ENCODE peak calls at places on chromosomes 12 and 14, in nine cellular contexts. Y is transverse colon, O is HCT116, A is tibial nerve, W is breast epithelium, Z is heart left ventricle, S is Peyer's patch, N is IMR-90, F is sigmoid colon. B is an unnamed sample. For H3K4me1, the result is how much of the 10 kb centered on the place peaks cover.

GRCh38 chr12:50620050-50620974 is 115.5 kb downstream of the DIP2B start:
- DNase-seq in Y (no peak), O (no peak), W (no peak), S (no peak), F (no peak), A (no peak), N (peak), Z (peak), B (no peak)

GRCh38 chr12:14357496-14357895 is 8.0 kb upstream of the ATF7IP start:
- DNase-seq in A (no peak), Y (no peak), S (no peak), Z (no peak), N (no peak), W (no peak), O (no peak), F (no peak), B (no peak)

GRCh38 chr12:45439039-45439438 is 223.1 kb downstream of the ANO6 start:
- DNase-seq in F (no peak), O (peak), Y (no peak), A (no peak), S (no peak), Z (no peak), W (no peak), N (peak), B (no peak)

GRCh38 chr14:45810152-45810872 is 557.3 kb upstream of the MIS18BP1 start:
- DNase-seq in S (no peak), Z (no peak), A (no peak), F (no peak), Y (no peak), W (no peak), O (no peak), N (no peak), B (no peak)

GRCh38 chr12:20011200-20011599 is 357.1 kb upstream of the PDE3A start:
- DNase-seq in N (no peak), Y (peak), O (no peak), F (no peak), S (no peak), A (peak), Z (peak), W (no peak), B (no peak)

GRCh38 chr14:34997762-34998161 is 15.0 kb downstream of the SRP54 start:
- DNase-seq in Z (no peak), W (no peak), N (no peak), O (no peak), F (no peak), S (no peak), Y (no peak), A (no peak), B (no peak)

GRCh38 chr14:26926585-26926984 is 328.8 kb upstream of the NOVA1 start:
- DNase-seq in N (no peak), F (no peak), O (no peak), A (no peak), W (no peak), Z (no peak), Y (no peak), S (no peak), B (no peak)

GRCh38 chr14:26794731-26795130 is 196.9 kb upstream of the NOVA1 start:
- DNase-seq in A (no peak), O (no peak), Z (no peak), W (no peak), F (no peak), S (no peak), Y (no peak), N (peak), B (no peak)

GRCh38 chr14:86858043-86858442 is 1134.9 kb downstream of the GALC start:
- DNase-seq in W (no peak), S (no peak), Z (no peak), N (peak), F (no peak), O (no peak), A (no peak), Y (no peak), B (no peak)

GRCh38 chr12:98870521-98870920 is 225.4 kb downstream of the APAF1 start:
- DNase-seq in Y (no peak), N (no peak), S (no peak), Z (no peak), O (no peak), W (no peak), F (no peak), A (no peak), B (no peak)

GRCh38 chr12:122040579-122041386 is 19.1 kb downstream of the BCL7A start:
- DNase-seq in O (no peak), N (no peak), Z (no peak), F (no peak), Y (peak), W (no peak), A (no peak), S (no peak), B (no peak)

GRCh38 chr12:89862511-89863331 is 154.1 kb upstream of the ATP2B1 start:
- DNase-seq in Z (peak), Y (peak), F (no peak), W (no peak), O (no peak), S (peak), A (peak), N (no peak), B (no peak)

GRCh38 chr12:3231399-3231876 is 154.3 kb downstream of the TSPAN9 start:
- DNase-seq in O (no peak), A (no peak), F (no peak), Z (peak), N (no peak), Y (no peak), W (no peak), S (no peak), B (no peak)

GRCh38 chr12:12922191-12922616 is 29.8 kb downstream of the GPRC5D start:
- DNase-seq in F (no peak), O (no peak), Y (no peak), A (peak), N (peak), Z (peak), S (no peak), W (no peak), B (no peak)

GRCh38 chr12:130437555-130438242 is 100.0 kb downstream of the PIWIL1 start:
- DNase-seq in S (no peak), W (peak), O (no peak), F (peak), A (no peak), N (no peak), Y (no peak), Z (no peak), B (no peak)

GRCh38 chr14:104738375-104739019 is 14.4 kb upstream of the SIVA1 start:
- DNase-seq in Y (no peak), Z (no peak), A (no peak), O (no peak), F (no peak), W (no peak), N (no peak), S (no peak), B (no peak)

GRCh38 chr14:29802211-29802610 is 125.4 kb downstream of the PRKD1 start:
- DNase-seq in F (no peak), Z (no peak), O (no peak), Y (no peak), W (no peak), N (no peak), A (no peak), S (no peak), B (no peak)

GRCh38 chr14:36509056-36509917 is 10.7 kb downstream of the NKX2-1 start:
- DNase-seq in W (no peak), O (no peak), S (no peak), Z (no peak), N (no peak), F (no peak), Y (no peak), A (no peak), B (no peak)

GRCh38 chr12:57739387-57739786 is 845 bp upstream of the AGAP2 start:
- DNase-seq in Y (no peak), Z (no peak), S (no peak), W (no peak), O (no peak), F (no peak), A (no peak), N (no peak), B (no peak)
- H3K4me3 ChIP-seq in Y (no peak), Z (no peak), S (no peak), W (no peak), O (no peak), F (no peak), A (no peak), N (no peak), B (no peak)

GRCh38 chr12:132986001-132986884 is at the start of gene ZNF26:
- DNase-seq in F (peak), N (peak), Y (peak), W (peak), O (peak), A (peak), Z (peak), S (peak), B (peak)
- TF ChIP-seq POLR2A in F (no peak), N (peak), Y (peak), W (peak), O (no peak), A (peak), Z (peak), S (peak), B (peak)

GRCh38 chr12:104873374-104873773 is 84.7 kb downstream of the SLC41A2 start:
- DNase-seq in N (peak), Z (no peak), A (no peak), O (no peak), W (no peak), F (no peak), S (no peak), Y (no peak), B (no peak)

GRCh38 chr12:104865080-104865479 is 93.0 kb downstream of the SLC41A2 start:
- DNase-seq in F (no peak), Z (no peak), N (no peak), S (no peak), A (no peak), W (no peak), O (no peak), Y (no peak), B (no peak)

GRCh38 chr12:104866286-104866685 is 91.8 kb downstream of the SLC41A2 start:
- DNase-seq in W (no peak), Z (no peak), A (no peak), O (no peak), N (peak), S (no peak), F (no peak), Y (no peak), B (no peak)

DNA sequence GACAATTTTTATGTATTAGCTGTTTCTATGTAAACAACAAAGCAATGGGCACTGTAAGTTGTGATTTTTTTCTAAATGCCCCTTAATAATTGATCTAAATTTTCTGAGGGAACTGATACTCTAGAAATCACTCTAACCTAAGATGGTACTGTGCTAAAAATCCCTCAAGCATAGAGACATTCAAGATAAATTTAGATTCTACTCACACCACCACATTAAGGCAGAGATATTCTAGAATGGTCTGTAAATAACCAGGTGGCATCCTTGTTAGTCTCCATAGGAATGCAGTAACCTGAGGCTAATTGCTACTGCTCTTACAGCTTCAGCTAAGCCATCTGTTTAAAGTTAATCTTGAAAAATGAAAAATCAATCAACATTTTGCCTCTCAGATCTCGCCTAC is 87.3 kb downstream of the SLC41A2 start:
- DNase-seq in Y (no peak), F (no peak), O (no peak), A (no peak), Z (no peak), S (no peak), W (no peak), N (no peak), B (no peak)
- H3K4me1 ChIP-seq in Y (under half), F (under half), O (under half), A (under half), Z (under half), S (under half), W (under half), N (under half), B (under half)

GRCh38 chr12:58917699-58918334 is 2.5 kb downstream of the LRIG3 start:
- DNase-seq in W (no peak), S (no peak), O (no peak), Z (no peak), A (no peak), N (no peak), F (no peak), Y (no peak), B (no peak)
- H3K4me3 ChIP-seq in W (peak), S (peak), O (no peak), Z (no peak), A (peak), N (peak), F (peak), Y (peak), B (peak)

GRCh38 chr12:109727746-109728726 is 14.4 kb downstream of the FAM222A start:
- DNase-seq in S (no peak), W (no peak), O (no peak), Z (peak), Y (no peak), A (no peak), F (peak), N (no peak), B (no peak)

GRCh38 chr12:109728921-109729836 is 15.6 kb downstream of the FAM222A start:
- DNase-seq in Y (no peak), W (no peak), N (no peak), Z (peak), O (no peak), A (no peak), F (peak), S (no peak), B (no peak)

GRCh38 chr12:109731231-109731731 is 17.7 kb downstream of the FAM222A start:
- DNase-seq in S (no peak), N (no peak), Y (no peak), A (no peak), O (no peak), F (peak), W (peak), Z (peak), B (no peak)

GRCh38 chr12:109730306-109731145 is 16.9 kb downstream of the FAM222A start:
- DNase-seq in F (peak), O (no peak), W (no peak), N (no peak), A (no peak), Z (peak), Y (no peak), S (no peak), B (no peak)

DNA sequence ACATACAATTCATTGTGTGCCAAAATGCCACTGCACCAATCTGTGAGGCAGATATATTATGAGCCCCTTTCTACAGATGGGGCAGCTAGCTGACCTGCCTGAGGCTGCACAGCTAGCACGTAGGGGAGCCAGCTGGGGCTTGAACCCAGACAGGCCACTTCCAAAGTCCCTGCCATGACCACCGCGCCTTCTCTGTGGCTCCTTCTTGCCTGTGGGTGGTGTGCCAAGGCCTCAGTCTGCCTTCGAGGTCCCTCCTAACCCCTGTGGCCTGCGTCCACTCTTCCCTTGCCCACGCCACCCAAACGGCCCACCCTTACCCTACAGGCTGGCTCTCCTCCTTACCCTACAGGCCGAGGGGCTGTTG is 16.2 kb downstream of the FAM222A start:
- DNase-seq in A (no peak), F (peak), Z (peak), Y (no peak), W (no peak), S (no peak), N (no peak), O (no peak), B (no peak)
- TF ChIP-seq POLR2A in A (no peak), F (no peak), Z (no peak), Y (no peak), W (no peak), S (no peak), N (no peak), O (no peak), B (no peak)

GRCh38 chr12:97140355-97140754 is 233.3 kb downstream of the NEDD1 start:
- DNase-seq in O (no peak), F (no peak), A (no peak), W (no peak), S (no peak), N (no peak), Z (no peak), Y (no peak), B (no peak)
- H3K4me1 ChIP-seq in O (under half), F (under half), A (under half), W (under half), S (under half), N (under half), Z (under half), Y (under half), B (under half)

GRCh38 chr12:124296916-124297351 is 2.0 kb downstream of the RFLNA start:
- DNase-seq in A (no peak), Z (no peak), S (no peak), Y (peak), N (no peak), O (no peak), W (no peak), F (no peak), B (no peak)

GRCh38 chr12:124297389-124297788 is 2.5 kb downstream of the RFLNA start:
- DNase-seq in F (no peak), N (no peak), A (no peak), Y (no peak), O (no peak), W (no peak), Z (no peak), S (no peak), B (no peak)

GRCh38 chr12:124296295-124296915 is 1.5 kb downstream of the RFLNA start:
- DNase-seq in S (no peak), O (no peak), A (no peak), N (no peak), W (no peak), Y (peak), F (no peak), Z (no peak), B (no peak)

GRCh38 chr12:124294686-124295315 is at the start of gene RFLNA:
- DNase-seq in S (no peak), O (no peak), Z (no peak), N (no peak), F (no peak), Y (peak), W (no peak), A (no peak), B (no peak)

GRCh38 chr12:124295431-124296058 is 652 bp downstream of the RFLNA start:
- DNase-seq in Z (no peak), N (no peak), Y (no peak), A (no peak), S (no peak), F (no peak), W (no peak), O (no peak), B (no peak)
- H3K4me3 ChIP-seq in Z (peak), N (no peak), Y (peak), A (peak), S (peak), F (peak), W (peak), O (no peak), B (peak)

DNA sequence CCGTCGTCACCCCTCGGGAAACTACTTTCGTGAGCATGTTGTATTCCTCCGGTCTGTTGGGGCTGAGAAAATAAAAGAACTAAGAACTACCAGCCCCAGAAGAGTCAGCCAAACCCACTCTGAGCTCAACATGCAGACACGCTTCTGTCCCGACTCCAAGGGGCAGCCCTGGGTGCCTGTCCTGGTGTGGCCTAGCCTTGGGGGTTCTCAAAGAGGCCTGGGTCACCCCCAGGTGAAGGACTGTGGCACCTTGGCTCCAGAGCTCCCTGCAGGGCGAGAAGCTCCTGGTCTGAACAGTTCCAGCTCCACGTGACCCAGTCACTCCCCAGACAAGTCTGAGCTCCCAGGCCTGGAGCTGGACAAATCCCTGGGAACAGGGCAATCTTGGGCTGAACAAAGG is 87.0 kb downstream of the VWF start:
- DNase-seq in A (no peak), W (no peak), N (no peak), F (peak), O (no peak), S (no peak), Y (no peak), Z (no peak), B (no peak)
- TF ChIP-seq POLR2A in A (no peak), W (no peak), N (no peak), F (no peak), O (no peak), S (no peak), Y (no peak), Z (no peak), B (no peak)

B was measured in esophagus squamous epithelium.